ENCODE peak calls at places on chromosome 11, in six cellular contexts. Y, Z, L, R, P and W are unnamed samples.

GRCh38 chr11:92225563-92226308 is 1.1 kb downstream of the FAT3 start:
- DNase-seq in P (no peak), L (no peak), Y (no peak), R (no peak), Z (no peak), W (no peak)

GRCh38 chr11:109853156-109853776 is 239.9 kb upstream of the ZC3H12C start:
- DNase-seq in L (peak), Y (peak), R (peak), Z (peak), P (peak), W (peak)

GRCh38 chr11:27977031-27977430 is 130.9 kb downstream of the KIF18A start:
- DNase-seq in L (no peak), P (no peak), R (peak), Z (no peak), Y (peak), W (no peak)

GRCh38 chr11:116835042-116835772 is 2.2 kb downstream of the APOA1 start:
- DNase-seq in L (no peak), P (no peak), Z (no peak), R (no peak), Y (no peak), W (no peak)

GRCh38 chr11:128448487-128448886 is 138.9 kb downstream of the ETS1 start:
- DNase-seq in L (peak), P (no peak), R (peak), Y (peak), Z (peak), W (no peak)

GRCh38 chr11:44453871-44454270 is 111.6 kb upstream of the CD82 start:
- DNase-seq in R (no peak), L (no peak), Y (no peak), Z (no peak), P (no peak), W (no peak)

GRCh38 chr11:14537134-14537599 is 17.0 kb upstream of the PSMA1 start:
- DNase-seq in L (peak), Y (peak), P (no peak), R (peak), Z (peak), W (no peak)

GRCh38 chr11:78149646-78150045 is 10.2 kb upstream of the ALG8 start:
- DNase-seq in R (peak), P (peak), Y (peak), Z (peak), L (no peak), W (peak)

GRCh38 chr11:17343907-17344306 is 7.7 kb upstream of the NCR3LG1 start:
- DNase-seq in Z (peak), R (peak), L (no peak), Y (peak), P (peak), W (peak)

GRCh38 chr11:94521684-94522083 is 9.4 kb downstream of the C11orf97 start:
- DNase-seq in Z (peak), L (peak), Y (peak), P (no peak), R (no peak), W (no peak)

GRCh38 chr11:68825603-68826002 is 16.1 kb downstream of the CPT1A start:
- DNase-seq in Z (no peak), R (no peak), Y (no peak), L (peak), P (no peak), W (no peak)
- TF ChIP-seq CTCF in Z (no peak), R (peak), Y (peak), L (peak), P (peak), W (no peak)

GRCh38 chr11:126487711-126488110 is 132.2 kb downstream of the ST3GAL4 start:
- DNase-seq in P (no peak), Z (no peak), Y (no peak), L (no peak), R (no peak), W (no peak)

GRCh38 chr11:126484266-126484665 is 128.8 kb downstream of the ST3GAL4 start:
- DNase-seq in Y (no peak), P (peak), Z (peak), R (peak), L (peak), W (peak)

GRCh38 chr11:126483796-126484195 is 128.3 kb downstream of the ST3GAL4 start:
- DNase-seq in R (no peak), P (no peak), Y (no peak), L (no peak), Z (no peak), W (no peak)

GRCh38 chr11:126485986-126486635 is 130.6 kb downstream of the ST3GAL4 start:
- DNase-seq in Y (no peak), P (no peak), R (no peak), Z (no peak), L (no peak), W (no peak)

GRCh38 chr11:126485021-126485781 is 129.7 kb downstream of the ST3GAL4 start:
- DNase-seq in Z (peak), L (no peak), Y (peak), P (peak), R (peak), W (peak)
- TF ChIP-seq CTCF in Z (no peak), L (no peak), Y (no peak), P (peak), R (peak), W (peak)

DNA sequence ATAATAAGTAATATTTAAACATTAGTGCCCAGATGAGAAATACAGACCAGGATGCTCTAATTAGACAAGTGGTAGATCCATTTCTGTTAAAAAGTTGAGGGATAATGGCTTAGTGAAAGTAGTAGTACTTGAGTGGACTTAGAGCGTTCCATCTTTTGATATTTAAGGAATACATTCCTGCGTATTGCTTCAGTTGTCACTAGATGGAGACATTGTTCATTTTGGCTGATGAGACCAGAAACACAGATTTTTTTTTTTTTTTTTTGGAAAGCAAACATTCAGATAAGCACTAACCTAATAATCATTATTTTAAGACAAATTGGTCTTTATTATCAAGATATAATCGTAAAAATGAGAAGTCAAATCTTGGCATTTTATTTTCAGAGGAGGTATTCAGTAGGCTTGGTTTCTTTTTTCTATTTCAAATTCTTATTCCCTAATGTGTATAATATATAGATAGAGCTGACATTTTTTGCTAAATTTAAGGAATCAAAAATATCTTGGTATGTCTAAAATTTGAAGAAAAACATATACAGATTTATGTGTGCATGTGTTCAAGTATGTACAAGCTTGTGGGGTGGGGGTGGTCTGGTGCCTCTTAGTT is 92.9 kb downstream of the DYNC2H1 start:
- DNase-seq in L (peak), P (no peak), Z (peak), R (peak), Y (peak), W (peak)
- TF ChIP-seq CTCF in L (peak), P (peak), Z (peak), R (peak), Y (peak), W (peak)

DNA sequence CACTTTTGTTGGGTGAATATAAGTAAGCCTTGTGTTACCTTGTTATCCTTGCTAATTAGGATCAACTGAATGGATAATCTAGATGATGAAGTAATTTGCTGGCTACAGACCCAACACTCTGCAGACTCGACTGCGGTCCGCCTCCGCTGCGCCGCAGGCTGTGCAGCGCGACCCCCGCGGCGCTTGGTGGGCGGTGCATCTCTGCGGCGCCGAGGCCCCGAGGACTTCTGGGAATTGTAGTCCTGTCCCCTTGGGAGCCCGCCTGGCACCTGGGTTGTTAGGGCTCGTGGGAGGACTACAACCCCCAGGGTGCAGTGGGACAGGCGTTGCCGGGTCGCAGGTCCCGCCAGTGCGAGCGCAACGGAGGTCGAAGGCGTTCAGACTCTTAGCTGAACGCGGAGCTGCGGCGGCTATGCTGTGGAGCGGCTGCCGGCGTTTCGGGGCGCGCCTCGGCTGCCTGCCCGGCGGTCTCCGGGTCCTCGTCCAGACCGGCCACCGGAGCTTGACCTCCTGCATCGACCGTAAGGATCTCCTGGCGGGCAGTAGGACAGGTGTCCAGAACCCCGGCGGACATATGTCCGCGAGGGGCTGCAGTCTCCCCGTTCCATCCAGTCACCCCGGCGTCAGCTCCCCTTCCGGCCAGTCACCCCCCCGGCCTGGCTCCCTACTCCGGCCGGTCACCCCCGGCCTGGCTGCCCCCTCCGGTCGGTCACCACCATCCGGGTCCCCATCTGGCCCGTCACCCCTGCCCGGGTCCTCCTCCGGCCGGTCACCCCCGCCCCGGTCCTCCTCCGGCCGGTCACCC is at the start of the genes ACAD8 and THYN1:
- DNase-seq in Z (peak), L (peak), R (peak), Y (peak), P (peak), W (peak)
- TF ChIP-seq CTCF in Z (peak), L (peak), R (no peak), Y (peak), P (no peak), W (peak)

GRCh38 chr11:22461626-22462025 is 123.4 kb downstream of the SLC17A6 start:
- DNase-seq in R (peak), Z (no peak), L (no peak), Y (no peak), P (no peak), W (no peak)
- TF ChIP-seq CTCF in R (no peak), Z (no peak), L (no peak), Y (no peak), P (no peak), W (no peak)

GRCh38 chr11:67453816-67454732 is 1.1 kb upstream of the CABP4 start:
- DNase-seq in Z (no peak), Y (no peak), R (no peak), L (no peak), P (no peak), W (no peak)
- TF ChIP-seq CTCF in Z (no peak), Y (no peak), R (no peak), L (no peak), P (no peak), W (no peak)

GRCh38 chr11:63023415-63023814 is 7.8 kb upstream of the SLC22A8 start:
- DNase-seq in L (no peak), R (no peak), Y (no peak), P (no peak), Z (no peak), W (no peak)
- TF ChIP-seq CTCF in L (no peak), R (no peak), Y (no peak), P (no peak), Z (no peak), W (no peak)

GRCh38 chr11:21144556-21144955 is 475.2 kb downstream of the NELL1 start:
- DNase-seq in Y (no peak), R (no peak), P (no peak), L (no peak), Z (no peak), W (no peak)

GRCh38 chr11:21137813-21138212 is 468.4 kb downstream of the NELL1 start:
- DNase-seq in Z (no peak), R (no peak), L (no peak), Y (no peak), P (no peak), W (no peak)

DNA sequence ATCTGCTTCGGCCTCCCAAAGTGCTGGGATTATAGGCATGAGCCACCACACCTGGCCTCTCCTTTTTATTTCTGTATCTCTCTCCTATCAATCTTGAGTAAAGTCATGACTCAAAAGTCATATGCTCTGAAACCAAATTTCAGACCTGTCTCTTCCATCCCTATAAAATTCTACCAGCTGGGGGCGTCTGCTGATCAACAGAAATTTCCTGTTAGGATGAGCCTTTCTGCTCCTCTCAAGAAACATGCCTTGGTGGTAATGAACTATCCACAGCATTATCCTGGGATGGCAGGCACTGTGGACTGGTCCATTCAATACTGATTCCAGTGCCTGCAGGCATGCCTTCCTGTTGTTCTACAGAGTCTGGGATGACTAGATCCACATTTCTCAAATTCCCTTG is 472.6 kb downstream of the NELL1 start:
- DNase-seq in P (no peak), Y (no peak), R (no peak), L (no peak), Z (no peak), W (no peak)
- TF ChIP-seq CTCF in P (no peak), Y (no peak), R (no peak), L (no peak), Z (no peak), W (no peak)

DNA sequence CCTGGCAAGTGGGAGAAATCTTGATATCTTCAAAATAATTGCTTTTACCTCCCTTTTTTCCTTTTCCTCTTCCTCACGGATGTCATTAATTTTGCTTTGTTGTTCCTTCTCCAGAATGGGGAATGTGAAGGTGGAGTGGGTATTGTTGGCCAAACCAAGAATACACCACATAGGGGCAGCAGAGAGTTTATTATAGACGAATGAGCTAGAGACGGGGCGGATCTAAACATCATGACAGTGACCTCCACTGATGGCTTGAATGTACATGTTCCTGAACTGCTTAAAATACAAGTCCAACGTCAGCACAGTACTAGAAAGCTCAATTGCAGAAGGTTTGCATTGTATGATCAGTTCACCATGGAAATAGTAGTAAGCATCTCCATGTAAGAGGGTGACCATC is 122.3 kb upstream of the SNX19 start:
- DNase-seq in Y (peak), Z (no peak), R (no peak), P (no peak), L (no peak), W (no peak)
- TF ChIP-seq CTCF in Y (peak), Z (no peak), R (peak), P (peak), L (peak), W (peak)

GRCh38 chr11:1504581-1505290 is 18.2 kb upstream of the MOB2 start:
- DNase-seq in Z (no peak), R (no peak), P (no peak), Y (no peak), L (no peak), W (no peak)

GRCh38 chr11:1503708-1504104 is 17.1 kb upstream of the MOB2 start:
- DNase-seq in Y (no peak), R (no peak), Z (no peak), L (no peak), P (no peak), W (no peak)

GRCh38 chr11:1504164-1504563 is 17.6 kb upstream of the MOB2 start:
- DNase-seq in P (no peak), R (no peak), Z (no peak), Y (no peak), L (no peak), W (no peak)

GRCh38 chr11:1506981-1507380 is 20.4 kb upstream of the MOB2 start:
- DNase-seq in R (no peak), L (no peak), Y (no peak), P (no peak), Z (no peak), W (no peak)

GRCh38 chr11:1505480-1505879 is 18.9 kb upstream of the MOB2 start:
- DNase-seq in P (no peak), Y (no peak), Z (no peak), L (no peak), R (no peak), W (no peak)
- TF ChIP-seq CTCF in P (no peak), Y (peak), Z (no peak), L (no peak), R (no peak), W (no peak)